ENCODE peak calls at places on chromosomes 13 and 19, in eight cellular contexts. O is cardiac fibroblast, K is uterus, Z is AG09309, J is fibroblast of the aortic adventitia, Q is upper lobe of right lung, A is fibroblast of lung, U is WERI-Rb-1. W is an unnamed sample.

GRCh38 chr19:33419763-33420080 is 46.2 kb downstream of the CEBPG start:
- DNase-seq in O (no peak), K (no peak), Z (no peak), J (no peak), Q (no peak), A (no peak), U (peak), W (no peak)

GRCh38 chr13:26971990-26972888 is 199.4 kb downstream of the USP12 start:
- DNase-seq in O (no peak), K (no peak), Z (no peak), J (peak), Q (no peak), A (peak), U (peak), W (peak)

GRCh38 chr13:74464656-74465055 is 330.5 kb upstream of the KLF12 start:
- DNase-seq in O (peak), K (no peak), Z (no peak), J (peak), Q (no peak), A (no peak), U (no peak), W (no peak)

GRCh38 chr19:47660435-47660832 is 51.5 kb downstream of the BICRA start:
- DNase-seq in O (no peak), K (no peak), Z (no peak), J (no peak), Q (no peak), A (no peak), U (peak), W (no peak)

GRCh38 chr13:99012539-99012938 is 34.7 kb upstream of the DOCK9 start:
- DNase-seq in O (no peak), K (no peak), Z (no peak), J (no peak), Q (no peak), A (no peak), U (no peak), W (no peak)

GRCh38 chr19:46351241-46352041 is 4.6 kb downstream of the PPP5C start:
- DNase-seq in O (peak), K (peak), Z (no peak), J (peak), Q (peak), A (peak), U (no peak), W (peak)

GRCh38 chr13:79386125-79386822 is 19.8 kb downstream of the RBM26 start:
- DNase-seq in O (no peak), K (no peak), Z (no peak), J (no peak), Q (no peak), A (no peak), U (no peak), W (no peak)

GRCh38 chr13:69551193-69551592 is 556.4 kb upstream of the ATXN8OS start:
- DNase-seq in O (no peak), K (no peak), Z (no peak), J (no peak), Q (no peak), A (no peak), U (no peak), W (no peak)

GRCh38 chr19:31963741-31964140 is 381.7 kb upstream of the ZNF507 start:
- DNase-seq in O (no peak), K (no peak), Z (no peak), J (no peak), Q (no peak), A (no peak), U (no peak), W (no peak)

GRCh38 chr19:2723345-2723715 is 2.2 kb upstream of the DIRAS1 start:
- DNase-seq in O (no peak), K (no peak), Z (no peak), J (no peak), Q (no peak), A (no peak), U (no peak), W (no peak)

GRCh38 chr13:80361298-80361697 is 20.4 kb upstream of the SPRY2 start:
- DNase-seq in O (no peak), K (no peak), Z (no peak), J (no peak), Q (no peak), A (no peak), U (no peak), W (no peak)

GRCh38 chr19:48678201-48678600 is 5.4 kb upstream of the NTN5 start:
- DNase-seq in O (no peak), K (no peak), Z (no peak), J (peak), Q (no peak), A (no peak), U (no peak), W (no peak)

GRCh38 chr13:36862002-36862706 is 43.1 kb downstream of the RFXAP start:
- DNase-seq in O (peak), K (no peak), Z (no peak), J (peak), Q (no peak), A (no peak), U (no peak), W (peak)

GRCh38 chr13:30971575-30971974 is 39.1 kb downstream of the TEX26 start:
- DNase-seq in O (peak), K (no peak), Z (no peak), J (peak), Q (no peak), A (peak), U (no peak), W (peak)

GRCh38 chr13:61954092-61954491 is 538.4 kb upstream of the PCDH20 start:
- DNase-seq in O (peak), K (no peak), Z (no peak), J (no peak), Q (no peak), A (peak), U (no peak), W (peak)

GRCh38 chr13:19586904-19587634 is 25.7 kb upstream of the TPTE2 start:
- DNase-seq in O (no peak), K (no peak), Z (no peak), J (no peak), Q (peak), A (peak), U (no peak), W (no peak)

GRCh38 chr19:46746281-46746965 is at the start of gene STRN4:
- DNase-seq in O (peak), K (no peak), Z (no peak), J (no peak), Q (peak), A (no peak), U (peak), W (no peak)

GRCh38 chr19:748274-748598 is 2.7 kb upstream of the MISP start:
- DNase-seq in O (no peak), K (no peak), Z (no peak), J (no peak), Q (no peak), A (no peak), U (no peak), W (no peak)

GRCh38 chr13:70502944-70503343 is 394.7 kb upstream of the KLHL1 start:
- DNase-seq in O (no peak), K (no peak), Z (no peak), J (no peak), Q (no peak), A (no peak), U (no peak), W (no peak)

GRCh38 chr19:17777840-17778620 is 16.9 kb upstream of the B3GNT3 start:
- DNase-seq in O (peak), K (no peak), Z (no peak), J (no peak), Q (peak), A (no peak), U (peak), W (peak)

GRCh38 chr13:35833571-35834305 is 297.4 kb downstream of the DCLK1 start:
- DNase-seq in O (no peak), K (no peak), Z (no peak), J (no peak), Q (no peak), A (no peak), U (no peak), W (no peak)

GRCh38 chr13:80360298-80360827 is 19.4 kb upstream of the SPRY2 start:
- DNase-seq in O (peak), K (no peak), Z (no peak), J (no peak), Q (no peak), A (peak), U (no peak), W (no peak)

GRCh38 chr13:50208826-50209335 is 193.6 kb downstream of the KCNRG start:
- DNase-seq in O (peak), K (no peak), Z (peak), J (peak), Q (peak), A (peak), U (no peak), W (peak)

GRCh38 chr19:1055028-1055425 is 11.9 kb upstream of the ARHGAP45 start:
- DNase-seq in O (no peak), K (no peak), Z (no peak), J (no peak), Q (no peak), A (no peak), U (no peak), W (no peak)

GRCh38 chr13:91323349-91323748 is 24.1 kb upstream of the MIR17HG start:
- DNase-seq in O (no peak), K (no peak), Z (no peak), J (no peak), Q (no peak), A (no peak), U (no peak), W (no peak)

GRCh38 chr19:44748426-44749254 is at the start of gene BCL3:
- DNase-seq in O (peak), K (peak), Z (no peak), J (no peak), Q (peak), A (peak), U (peak), W (peak)

DNA sequence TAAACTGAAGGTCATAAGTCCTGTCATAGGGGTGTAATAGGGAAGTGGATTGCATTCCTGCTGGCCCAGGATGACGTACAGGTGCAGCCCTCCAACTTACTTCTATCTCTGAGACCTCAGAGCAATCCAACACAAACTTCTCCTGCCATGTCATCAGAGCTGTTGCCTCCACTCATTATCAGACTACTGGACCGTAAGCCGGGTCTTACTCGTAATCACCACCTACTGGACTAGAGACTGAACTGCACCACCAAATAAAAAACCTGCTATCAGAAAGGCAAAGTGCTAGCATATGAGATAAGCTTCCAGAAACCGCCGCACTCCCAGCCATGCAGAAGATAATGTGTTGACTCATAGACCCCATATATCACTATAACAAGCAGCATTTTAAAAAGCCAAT is 102.1 kb downstream of the SLITRK1 start:
- DNase-seq in O (peak), K (no peak), Z (no peak), J (peak), Q (no peak), A (peak), U (peak), W (peak)
- TF ChIP-seq CTCF in O (peak), K (no peak), Z (peak), J (peak), Q (peak), A (peak), U (peak), W (peak)

GRCh38 chr19:30391554-30392551 is 19.7 kb downstream of the ZNF536 start:
- DNase-seq in O (no peak), K (no peak), Z (peak), J (no peak), Q (no peak), A (no peak), U (no peak), W (no peak)
- H3K4me3 ChIP-seq in O (no peak), K (no peak), Z (no peak), J (no peak), Q (no peak), A (no peak), U (no peak), W (no peak)

DNA sequence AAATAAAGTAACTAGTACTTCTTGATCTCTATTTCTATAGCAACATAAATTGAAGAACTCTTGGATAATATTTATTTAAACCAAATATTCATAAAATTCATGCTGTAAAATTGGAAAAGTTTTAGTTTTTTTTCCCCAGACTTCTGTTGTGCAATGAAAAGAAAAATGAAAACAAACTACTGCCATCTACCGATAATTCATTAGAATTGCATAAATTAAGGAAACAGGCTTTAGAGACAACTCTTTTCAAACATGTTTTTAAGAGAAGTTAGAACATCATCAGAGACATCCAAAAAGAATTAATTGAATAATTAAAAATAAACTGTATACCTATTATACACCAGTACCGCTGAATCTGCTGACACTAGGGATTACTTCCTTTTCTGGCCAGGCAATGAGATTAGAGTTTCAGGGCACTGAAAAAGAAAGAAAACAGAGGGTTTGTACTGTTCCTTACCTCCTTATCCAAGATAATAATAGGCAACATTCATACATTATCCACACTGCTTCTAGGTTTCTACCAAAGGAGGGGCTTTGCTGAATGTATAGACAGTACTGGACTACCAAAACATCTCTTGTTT is 4.9 kb downstream of the CCDC122 start:
- DNase-seq in O (peak), K (no peak), Z (no peak), J (peak), Q (no peak), A (peak), U (no peak), W (peak)
- TF ChIP-seq CTCF in O (peak), K (peak), Z (peak), J (peak), Q (peak), A (peak), U (no peak), W (peak)

GRCh38 chr13:29427937-29428309 is 167.6 kb downstream of the SLC7A1 start:
- DNase-seq in O (no peak), K (no peak), Z (no peak), J (no peak), Q (no peak), A (no peak), U (no peak), W (no peak)
- H3K4me3 ChIP-seq in O (no peak), K (peak), Z (peak), J (peak), Q (no peak), A (peak), U (no peak), W (no peak)

GRCh38 chr19:54674021-54674617 is 11.3 kb downstream of the LILRB4 start:
- DNase-seq in O (peak), K (no peak), Z (no peak), J (peak), Q (no peak), A (peak), U (no peak), W (peak)
- TF ChIP-seq CTCF in O (peak), K (peak), Z (peak), J (peak), Q (peak), A (peak), U (peak), W (peak)

GRCh38 chr19:13937479-13938360 is 497 bp downstream of the PODNL1 start:
- DNase-seq in O (no peak), K (no peak), Z (no peak), J (no peak), Q (no peak), A (no peak), U (peak), W (no peak)
- H3K4me3 ChIP-seq in O (peak), K (no peak), Z (peak), J (peak), Q (peak), A (peak), U (no peak), W (peak)

DNA sequence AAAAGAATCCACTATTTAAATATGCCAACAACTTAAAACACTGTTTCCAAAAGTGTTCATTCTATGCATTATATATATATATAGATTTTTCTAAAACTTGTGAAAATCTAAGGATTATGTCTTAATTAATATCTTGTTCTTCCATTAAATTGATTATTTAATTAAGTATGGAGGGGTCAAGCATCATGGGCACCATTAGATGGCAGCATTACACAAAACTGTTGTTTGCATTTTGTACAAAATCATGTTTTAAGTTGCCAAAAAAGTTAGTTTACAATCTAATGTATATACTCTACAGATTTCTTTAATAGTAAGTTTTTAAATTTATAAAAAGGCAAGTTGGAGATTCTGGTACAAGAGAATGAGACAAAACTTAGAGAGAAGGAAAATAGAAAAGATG is 213.2 kb upstream of the EDNRB start:
- DNase-seq in O (peak), K (no peak), Z (no peak), J (peak), Q (no peak), A (peak), U (no peak), W (peak)
- TF ChIP-seq CTCF in O (peak), K (no peak), Z (peak), J (peak), Q (no peak), A (peak), U (no peak), W (peak)

GRCh38 chr19:16360738-16361137 is 36.1 kb downstream of the KLF2 start:
- DNase-seq in O (no peak), K (no peak), Z (no peak), J (no peak), Q (no peak), A (no peak), U (no peak), W (no peak)
- H3K4me3 ChIP-seq in O (no peak), K (no peak), Z (no peak), J (no peak), Q (no peak), A (no peak), U (no peak), W (no peak)

GRCh38 chr13:25466880-25467279 is 95.1 kb downstream of the ATP8A2 start:
- DNase-seq in O (no peak), K (no peak), Z (no peak), J (no peak), Q (no peak), A (no peak), U (peak), W (no peak)
- TF ChIP-seq CTCF in O (no peak), K (no peak), Z (no peak), J (no peak), Q (no peak), A (no peak), U (peak), W (no peak)

GRCh38 chr19:4390017-4390861 is 10.1 kb downstream of the SH3GL1 start:
- DNase-seq in O (peak), K (no peak), Z (no peak), J (peak), Q (no peak), A (peak), U (peak), W (peak)

GRCh38 chr19:4393947-4394590 is 6.3 kb downstream of the SH3GL1 start:
- DNase-seq in O (peak), K (no peak), Z (no peak), J (peak), Q (no peak), A (peak), U (no peak), W (peak)

GRCh38 chr19:4390862-4391693 is 9.3 kb downstream of the SH3GL1 start:
- DNase-seq in O (peak), K (no peak), Z (no peak), J (peak), Q (no peak), A (peak), U (peak), W (no peak)

GRCh38 chr19:4389511-4390016 is 10.8 kb downstream of the SH3GL1 start:
- DNase-seq in O (no peak), K (no peak), Z (no peak), J (no peak), Q (no peak), A (no peak), U (no peak), W (no peak)

DNA sequence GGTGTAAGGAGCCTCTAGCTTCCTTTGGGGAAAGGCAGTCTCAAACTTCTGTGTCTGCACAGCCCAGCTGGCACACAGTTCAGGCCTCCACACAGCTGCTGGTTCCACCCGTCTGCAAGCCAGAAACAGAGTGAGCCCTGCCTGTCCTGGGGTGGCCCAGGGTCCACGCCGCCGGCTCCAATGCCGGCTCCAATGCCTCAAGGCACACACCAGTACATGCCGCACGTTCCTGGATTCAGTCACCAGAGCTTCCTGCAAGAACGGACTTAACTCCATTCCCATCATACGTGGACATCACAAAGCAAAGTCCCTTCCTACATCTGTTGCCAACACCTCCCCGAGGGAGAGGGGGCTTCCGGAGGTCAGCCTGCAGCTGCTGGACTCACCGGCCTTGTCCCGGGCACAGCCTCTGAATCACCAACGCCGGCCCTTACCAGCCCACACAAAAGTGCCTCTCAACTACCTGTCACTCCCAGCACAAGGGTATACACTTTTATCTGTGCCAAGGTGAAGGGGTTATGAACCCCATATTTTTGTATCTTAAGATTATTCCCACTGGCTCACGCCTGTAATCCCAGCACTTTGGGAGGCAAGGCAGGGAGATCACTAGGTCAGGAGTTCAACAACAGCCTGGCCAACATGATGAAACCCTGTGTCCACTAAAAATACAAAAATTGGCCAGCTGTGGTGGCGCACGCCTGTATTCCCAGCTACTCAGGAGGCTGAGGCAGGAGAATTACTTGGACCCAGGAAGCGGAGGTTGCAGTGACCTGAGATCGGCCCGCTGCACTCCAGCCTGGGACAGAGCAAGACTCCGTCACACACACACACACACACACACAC is 8.4 kb downstream of the SH3GL1 start:
- DNase-seq in O (peak), K (peak), Z (no peak), J (peak), Q (no peak), A (peak), U (no peak), W (peak)
- H3K4me3 ChIP-seq in O (peak), K (no peak), Z (no peak), J (peak), Q (no peak), A (peak), U (no peak), W (no peak)

W was measured in fibroblast of pulmonary artery.